ENCODE peak calls at places on chromosomes 6 and 20, in ten cellular contexts. B is ovary; G is GM12878; S is adrenal gland; Q is CD4-positive, alpha-beta T cell; U is DND-41; V is endodermal cell; Z is CD8-positive, alpha-beta T cell; F is transverse colon; W is brain microvascular endothelial cell. Y is an unnamed sample.

GRCh38 chr6:157025459-157025858 is 248.3 kb downstream of the ARID1B start:
- DNase-seq in Q (no peak), G (no peak), Z (no peak), V (no peak), B (no peak), U (no peak), S (no peak), F (no peak), W (no peak), Y (no peak)

GRCh38 chr20:20712004-20712473 is 405 bp downstream of the RALGAPA2 start:
- DNase-seq in Q (peak; percentile 2), W (no peak), S (peak; percentile 30), G (no peak), F (peak; percentile 46), U (no peak), B (peak; percentile 35), V (no peak), Z (no peak), Y (no peak)

GRCh38 chr6:23841116-23841515 is 284.9 kb upstream of the NRSN1 start:
- DNase-seq in W (no peak), U (no peak), F (no peak), G (no peak), V (no peak), S (no peak), Q (no peak), B (no peak), Z (no peak), Y (no peak)

GRCh38 chr20:58447733-58448391 is 58.8 kb downstream of the VAPB start:
- DNase-seq in W (peak; percentile 56), G (no peak), S (peak; percentile 66), Z (peak; percentile 64), F (peak; percentile 55), U (peak; percentile 56), V (peak; percentile 91), Q (peak; percentile 45), B (no peak), Y (peak; percentile 30)

GRCh38 chr6:47653706-47654105 is 44.7 kb upstream of the ADGRF4 start:
- DNase-seq in U (no peak), G (no peak), S (no peak), F (peak; percentile 48), W (no peak), Z (no peak), B (no peak), Q (no peak), V (no peak), Y (no peak)

GRCh38 chr6:11209941-11210340 is 22.5 kb downstream of the NEDD9 start:
- DNase-seq in V (peak; percentile 46), Z (no peak), W (peak; percentile 59), G (no peak), B (no peak), F (no peak), U (no peak), S (no peak), Q (no peak), Y (no peak)

GRCh38 chr6:5085638-5086293 is 625 bp downstream of the PPP1R3G start:
- DNase-seq in V (peak; percentile 88), U (no peak), W (no peak), Z (no peak), S (peak; percentile 65), B (no peak), F (peak; percentile 29), G (no peak), Q (no peak), Y (no peak)

GRCh38 chr6:107653861-107654394 is 164.0 kb downstream of the SOBP start:
- DNase-seq in G (no peak), F (no peak), Z (no peak), W (no peak), Q (no peak), U (no peak), S (no peak), B (no peak), V (no peak), Y (no peak)

GRCh38 chr20:56626367-56627121 is 2.6 kb upstream of the TFAP2C start:
- DNase-seq in V (peak; percentile 91), F (peak; percentile 13), G (no peak), Z (no peak), B (no peak), S (no peak), U (no peak), W (no peak), Q (no peak), Y (no peak)

GRCh38 chr20:56628873-56629463 is at the start of gene TFAP2C:
- DNase-seq in G (no peak), Z (no peak), W (peak; percentile 29), B (peak; percentile 18), F (peak; percentile 81), U (no peak), V (peak; percentile 91), Q (no peak), S (peak; percentile 65), Y (no peak)

GRCh38 chr20:56628015-56628872 is 862 bp upstream of the TFAP2C start:
- DNase-seq in G (no peak), V (peak; percentile 81), U (no peak), B (no peak), W (no peak), F (no peak), Z (no peak), Q (no peak), S (peak; percentile 21), Y (no peak)

GRCh38 chr20:56625837-56626236 is 3.3 kb upstream of the TFAP2C start:
- DNase-seq in W (no peak), Q (no peak), F (no peak), B (no peak), V (peak; percentile 66), S (no peak), U (no peak), G (no peak), Z (no peak), Y (no peak)

DNA sequence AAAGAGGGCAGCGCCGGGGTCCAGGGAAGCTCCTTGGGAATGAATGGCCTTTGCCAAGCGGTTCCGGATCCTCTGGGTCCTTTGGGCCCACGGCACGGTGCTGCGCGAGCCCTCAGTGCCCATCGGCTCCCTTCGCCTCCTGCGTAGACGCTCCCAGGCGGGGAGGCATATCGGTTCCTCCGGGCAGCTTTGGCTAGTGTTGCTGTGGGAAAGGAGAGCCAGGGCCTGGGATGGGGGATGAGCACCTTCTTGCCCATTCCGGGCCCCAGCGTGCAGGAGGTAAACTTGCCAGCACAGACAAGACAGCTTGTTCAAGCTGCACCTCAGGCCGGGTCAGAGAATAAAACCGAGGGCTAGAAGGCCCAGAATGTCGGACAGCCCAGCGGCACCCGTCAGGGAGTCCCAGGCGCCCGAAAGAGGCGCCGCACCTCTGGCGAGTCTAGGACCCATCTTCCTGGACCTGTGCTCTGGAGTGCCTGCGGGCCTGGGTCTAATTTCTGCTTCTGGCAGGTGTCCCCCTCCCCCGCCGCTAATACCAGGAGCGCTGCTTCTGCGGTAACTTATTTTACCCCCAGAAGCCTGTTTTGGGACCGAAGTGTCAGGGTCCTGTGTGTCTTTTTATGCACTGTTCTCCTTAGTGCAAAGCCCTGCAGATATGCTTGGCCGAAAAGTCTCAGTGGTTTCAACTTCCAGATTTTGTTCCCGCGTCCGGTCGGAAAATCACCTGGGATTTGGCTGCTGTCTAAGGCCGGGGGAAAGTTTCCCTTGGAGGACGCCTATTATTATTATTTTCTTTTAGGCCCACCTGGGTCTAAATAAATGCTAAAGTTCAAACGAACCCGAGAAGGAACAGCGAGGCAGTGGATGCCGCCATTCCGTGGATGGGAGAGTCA is 1.7 kb upstream of the TFAP2C start:
- DNase-seq in S (no peak), G (no peak), W (no peak), Q (no peak), Z (no peak), B (no peak), U (no peak), F (no peak), V (peak; percentile 76), Y (no peak)
- H3K27me3 ChIP-seq in S (peaks cover 81% of the 10 kb centered on the region), G (peaks cover 21% of the 10 kb centered on the region), W (peaks cover 69% of the 10 kb centered on the region), Q (peaks cover 84% of the 10 kb centered on the region), Z (peaks cover 10% of the 10 kb centered on the region), B (no peaks in the 10 kb centered on the region), U (no peaks in the 10 kb centered on the region), F (peaks cover 94% of the 10 kb centered on the region), V (peaks cover 84% of the 10 kb centered on the region), Y (no peaks in the 10 kb centered on the region)

GRCh38 chr6:8079116-8079515 is 14.9 kb upstream of the BLOC1S5 start:
- DNase-seq in F (no peak), U (no peak), Z (no peak), G (no peak), Q (no peak), S (no peak), B (no peak), V (no peak), W (no peak), Y (no peak)

GRCh38 chr6:8084586-8084985 is 17.8 kb downstream of the EEF1E1 start:
- DNase-seq in W (no peak), Z (no peak), U (no peak), V (no peak), F (no peak), G (no peak), Q (no peak), S (no peak), B (no peak), Y (no peak)

GRCh38 chr6:8082954-8083858 is 19.0 kb upstream of the BLOC1S5 start:
- DNase-seq in Q (no peak), S (peak; percentile 40), G (no peak), V (no peak), B (no peak), W (peak; percentile 68), F (no peak), Z (no peak), U (no peak), Y (no peak)

GRCh38 chr6:8082572-8082953 is 18.4 kb upstream of the BLOC1S5 start:
- DNase-seq in W (no peak), F (no peak), U (no peak), B (no peak), G (no peak), V (no peak), S (no peak), Z (no peak), Q (no peak), Y (no peak)

GRCh38 chr6:8080338-8081151 is 16.4 kb upstream of the BLOC1S5 start:
- DNase-seq in Q (no peak), Z (no peak), S (no peak), G (no peak), V (no peak), B (no peak), U (no peak), F (no peak), W (peak; percentile 53), Y (no peak)
- H3K27ac ChIP-seq in Q (no peak overlapping the region), Z (no peak overlapping the region), S (no peak overlapping the region), G (no peak overlapping the region), V (no peak overlapping the region), B (no peak overlapping the region), U (no peak overlapping the region), F (no peak overlapping the region), W (peak overlapping the region; percentile 13), Y (peak overlapping the region; percentile 4)

DNA sequence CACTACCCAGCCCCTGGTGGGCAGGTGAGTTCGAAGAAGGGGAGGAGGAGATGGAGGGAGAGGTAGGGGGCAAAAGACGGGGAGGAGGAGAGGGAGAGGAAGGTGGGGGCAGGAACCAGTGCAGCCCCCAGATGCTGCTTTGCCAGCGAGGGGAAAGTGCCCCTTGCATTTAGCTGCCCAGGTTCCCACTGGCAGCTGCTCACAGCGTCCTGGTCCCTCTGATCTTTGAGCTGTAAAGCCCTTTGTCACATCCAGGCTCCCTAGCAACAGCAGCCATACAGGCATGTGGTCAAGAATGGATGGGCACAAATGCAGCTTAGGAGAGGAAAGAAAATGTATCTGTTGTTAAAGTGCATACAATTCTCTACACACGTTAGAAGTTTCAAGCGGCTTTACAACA is 160.9 kb downstream of the CD83 start:
- DNase-seq in F (no peak), W (no peak), U (no peak), B (no peak), V (peak; percentile 61), Z (no peak), Q (no peak), S (no peak), G (no peak), Y (no peak)
- TF ChIP-seq CTCF in F (no peak), W (no peak), U (no peak), B (no peak), V (no peak), Z (no peak), Q (no peak), S (no peak), G (no peak), Y (no peak)

GRCh38 chr20:53164072-53164471 is 191.9 kb downstream of the TSHZ2 start:
- DNase-seq in F (no peak), Q (no peak), Z (no peak), S (no peak), B (no peak), W (no peak), V (no peak), G (no peak), U (no peak), Y (no peak)
- H3K27me3 ChIP-seq in F (no peaks in the 10 kb centered on the region), Q (no peaks in the 10 kb centered on the region), Z (no peaks in the 10 kb centered on the region), S (no peaks in the 10 kb centered on the region), B (no peaks in the 10 kb centered on the region), W (no peaks in the 10 kb centered on the region), V (peaks cover 6% of the 10 kb centered on the region), G (no peaks in the 10 kb centered on the region), U (peaks cover 15% of the 10 kb centered on the region), Y (peaks cover 3% of the 10 kb centered on the region)

Y was measured in Panc1.